ENCODE peak calls at places on chromosomes 3 and 15, in eight cellular contexts. U, J, X, T, Z, V, P and I are unnamed samples.
A peak's percentile ranks its signal among the peaks of the same experiment; 100 is the strongest.

GRCh38 chr15:92655178-92655995 is at the start of gene FAM174B:
- DNase-seq in T (peak; percentile 83), Z (peak; percentile 87), J (no peak), P (no peak), X (no peak), U (no peak), V (no peak), I (peak; percentile 44)

GRCh38 chr3:33879540-33879939 is 81.1 kb downstream of the PDCD6IP start:
- DNase-seq in U (no peak), X (no peak), P (no peak), J (no peak), T (no peak), V (no peak), Z (no peak), I (no peak)

GRCh38 chr15:58070801-58071418 is 5.4 kb upstream of the ALDH1A2 start:
- DNase-seq in U (peak; percentile 35), J (no peak), X (peak; percentile 41), P (no peak), V (peak; percentile 63), Z (peak; percentile 84), T (peak; percentile 52), I (peak; percentile 61)

GRCh38 chr15:49686626-49687025 is 65.8 kb downstream of the DTWD1 start:
- DNase-seq in U (no peak), J (no peak), Z (no peak), T (no peak), V (peak; percentile 38), X (peak; percentile 64), P (no peak), I (no peak)

GRCh38 chr3:129121016-129121791 is 400 bp downstream of the RAB43 start:
- DNase-seq in U (no peak), J (no peak), P (no peak), X (no peak), Z (peak; percentile 76), T (no peak), V (peak; percentile 37), I (peak; percentile 72)

GRCh38 chr3:99686955-99687612 is 48.7 kb downstream of the COL8A1 start:
- DNase-seq in Z (peak; percentile 89), V (peak; percentile 76), P (no peak), X (peak; percentile 54), T (peak; percentile 74), U (no peak), J (no peak), I (peak; percentile 65)

GRCh38 chr3:139772539-139773500 is 95.0 kb upstream of the NMNAT3 start:
- DNase-seq in J (no peak), Z (no peak), T (no peak), P (peak; percentile 79), V (peak; percentile 93), U (peak; percentile 27), X (peak; percentile 14), I (no peak)

GRCh38 chr15:91043190-91043874 is 20.9 kb upstream of the VPS33B start:
- DNase-seq in V (no peak), P (no peak), U (no peak), X (no peak), J (no peak), Z (no peak), T (no peak), I (no peak)

GRCh38 chr3:102332205-102332604 is 102.6 kb upstream of the ZPLD1 start:
- DNase-seq in U (no peak), P (no peak), T (no peak), Z (no peak), X (peak; percentile 35), J (no peak), V (no peak), I (no peak)

GRCh38 chr3:54710954-54711353 is 216.9 kb downstream of the LRTM1 start:
- DNase-seq in X (no peak), Z (no peak), T (no peak), J (no peak), P (no peak), V (no peak), U (no peak), I (no peak)

GRCh38 chr15:22257047-22257667 is 176.8 kb downstream of the OR4M2 start:
- DNase-seq in X (no peak), U (no peak), P (no peak), J (no peak), Z (no peak), T (no peak), V (no peak), I (no peak)

GRCh38 chr3:71585891-71586809 is 2.6 kb upstream of the FOXP1 start:
- DNase-seq in Z (no peak), U (no peak), V (peak; percentile 74), T (peak; percentile 29), P (no peak), J (no peak), X (no peak), I (peak; percentile 53)

GRCh38 chr3:115321396-115321795 is 174.3 kb upstream of the ZBTB20 start:
- DNase-seq in T (peak; percentile 10), J (no peak), U (peak; percentile 92), X (no peak), V (peak; percentile 27), P (peak; percentile 14), Z (no peak), I (no peak)

GRCh38 chr3:14510838-14511622 is 29.1 kb downstream of the GRIP2 start:
- DNase-seq in X (no peak), Z (peak; percentile 41), U (no peak), P (no peak), J (no peak), V (no peak), T (no peak), I (no peak)

GRCh38 chr3:197960694-197961581 is 921 bp downstream of the LMLN start:
- DNase-seq in Z (no peak), X (no peak), P (no peak), V (no peak), T (no peak), U (peak; percentile 21), J (no peak), I (peak; percentile 78)

GRCh38 chr15:89909611-89910010 is 3.1 kb downstream of the ARPIN start:
- DNase-seq in J (no peak), T (no peak), X (no peak), P (no peak), V (no peak), Z (no peak), U (no peak), I (no peak)

GRCh38 chr3:134368751-134369105 is 5.5 kb downstream of the AMOTL2 start:
- DNase-seq in V (no peak), J (no peak), U (no peak), T (no peak), Z (peak; percentile 51), P (no peak), X (no peak), I (no peak)

GRCh38 chr3:119469378-119470189 is 821 bp downstream of the POGLUT1 start:
- DNase-seq in T (peak; percentile 37), J (no peak), Z (no peak), V (peak; percentile 43), P (no peak), X (peak; percentile 11), U (no peak), I (peak; percentile 51)

GRCh38 chr3:185455860-185456259 is 43.0 kb downstream of the TMEM41A start:
- DNase-seq in X (no peak), U (no peak), Z (no peak), V (no peak), P (no peak), J (no peak), T (no peak), I (no peak)

DNA sequence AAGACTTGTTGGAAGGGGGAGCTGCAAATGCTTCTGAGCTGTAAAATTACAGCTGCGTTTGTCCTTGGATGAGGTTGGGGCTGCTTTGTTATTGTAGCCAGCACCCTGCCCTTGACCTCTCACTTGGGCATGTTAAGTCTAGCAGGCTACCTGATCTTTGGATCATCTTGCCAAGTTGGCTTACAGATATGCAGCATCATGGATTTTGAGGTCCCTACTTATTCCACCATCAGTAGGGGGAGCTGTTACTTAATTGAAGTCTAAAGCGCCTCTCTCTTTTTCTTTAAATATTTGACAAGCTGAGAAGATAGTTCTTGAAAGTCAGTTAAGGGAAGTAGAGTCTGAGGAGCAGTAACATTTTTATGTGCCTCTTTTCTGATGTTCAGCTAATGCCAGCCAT is 793.0 kb downstream of the MCTP2 start:
- DNase-seq in T (no peak), U (no peak), J (no peak), V (peak; percentile 50), Z (peak; percentile 47), P (no peak), X (peak; percentile 5), I (no peak)
- TF ChIP-seq CTCF in T (peak; percentile 4), U (peak; percentile 44), J (no peak), V (peak; percentile 53), Z (peak; percentile 75), P (peak; percentile 15), X (peak; percentile 33), I (no peak)

DNA sequence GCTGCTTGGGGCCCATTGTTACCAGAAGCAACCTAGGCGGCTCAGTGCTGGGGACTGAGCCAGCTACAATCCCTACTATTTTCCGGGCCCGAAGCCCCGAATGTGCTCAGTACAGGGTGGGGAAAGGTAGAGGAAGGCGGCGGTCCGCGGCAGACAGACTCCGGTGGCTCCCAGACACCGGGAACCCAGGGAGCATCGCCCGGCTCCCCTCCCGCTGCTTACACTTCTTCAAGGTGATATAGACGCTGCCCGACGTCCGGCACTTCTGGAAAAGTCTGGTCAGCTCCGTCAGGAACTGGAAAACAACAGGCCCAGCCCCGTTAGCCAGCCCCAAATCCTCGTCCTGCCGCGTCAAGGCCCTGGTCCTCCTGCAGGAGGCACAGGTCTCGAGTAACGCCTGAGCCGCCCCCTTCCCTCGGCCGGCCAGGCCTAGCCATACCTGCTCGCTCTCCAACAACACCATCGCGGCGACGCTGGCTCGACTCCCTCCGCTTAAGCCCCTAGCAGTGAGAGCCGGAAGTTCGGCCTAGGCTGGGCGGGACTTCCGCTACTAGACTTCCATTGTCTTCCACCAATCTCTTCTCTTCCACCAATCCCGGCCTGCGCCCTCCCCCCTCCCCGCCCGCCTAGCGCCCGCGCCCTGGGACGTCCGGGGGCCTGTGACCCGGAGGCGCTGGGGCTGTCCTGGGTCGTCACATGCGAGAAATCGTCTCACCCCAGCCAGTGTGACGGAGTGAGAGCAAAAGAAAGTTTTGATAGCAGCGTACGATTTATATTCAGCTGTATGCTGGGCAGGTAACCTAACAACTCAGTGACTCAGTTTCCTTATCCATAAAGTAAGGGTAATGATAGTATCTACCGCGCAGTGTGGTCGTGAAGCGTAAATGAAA is at the start of gene SRP14:
- DNase-seq in X (peak; percentile 95), J (peak; percentile 85), P (no peak), U (peak; percentile 75), T (peak; percentile 96), Z (peak; percentile 98), V (peak; percentile 94), I (peak; percentile 97)
- TF ChIP-seq CTCF in X (no peak), J (no peak), P (no peak), U (no peak), T (no peak), Z (peak; percentile 47), V (no peak), I (no peak)

DNA sequence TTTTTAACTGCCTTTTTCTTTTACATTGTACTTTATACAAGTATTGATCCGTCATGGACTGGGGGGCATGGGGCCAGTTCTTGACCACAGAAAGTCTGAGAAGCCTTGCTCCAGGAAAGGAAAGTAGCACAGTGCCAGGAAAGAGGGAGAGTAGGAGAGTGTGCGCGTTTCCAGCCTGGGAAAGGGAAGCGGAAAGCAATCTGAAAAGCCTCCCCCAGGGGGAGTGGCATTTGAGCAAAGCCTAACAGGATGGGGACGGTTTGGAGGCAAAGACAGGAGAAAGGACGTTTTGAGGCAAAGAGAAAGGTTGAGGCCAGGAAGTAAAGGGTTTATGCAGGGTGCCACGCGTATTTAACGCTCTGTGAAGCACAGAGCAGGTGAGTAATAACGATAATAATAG is 116.9 kb downstream of the RORA start:
- DNase-seq in X (no peak), Z (peak; percentile 77), U (no peak), P (no peak), J (no peak), T (peak; percentile 6), V (no peak), I (no peak)
- TF ChIP-seq CTCF in X (no peak), Z (peak; percentile 67), U (no peak), P (no peak), J (no peak), T (no peak), V (no peak), I (no peak)

GRCh38 chr15:80266113-80266512 is 14.1 kb upstream of the CTXND1 start:
- DNase-seq in P (no peak), V (no peak), Z (no peak), X (no peak), J (no peak), T (peak; percentile 10), U (no peak), I (no peak)
- TF ChIP-seq CTCF in P (no peak), V (no peak), Z (no peak), X (no peak), J (no peak), T (no peak), U (no peak), I (no peak)